ENCODE peak calls at places on chromosomes 2 and 18, in eight cellular contexts. N, R, K, F, P, I, E and H are unnamed samples.

GRCh38 chr2:141694180-141694579 is 436.6 kb downstream of the LRP1B start:
- DNase-seq in F (no peak), R (no peak), N (no peak), I (no peak), P (no peak), K (no peak), E (no peak), H (no peak)

GRCh38 chr2:170247882-170248393 is 70.0 kb downstream of the MYO3B start:
- DNase-seq in F (no peak), R (no peak), E (no peak), N (peak; percentile 72), I (no peak), P (no peak), K (no peak), H (no peak)

GRCh38 chr18:9058426-9058825 is 44.1 kb upstream of the NDUFV2 start:
- DNase-seq in N (no peak), F (no peak), E (no peak), K (no peak), P (no peak), R (no peak), I (no peak), H (no peak)

GRCh38 chr18:30175621-30176225 is 866.8 kb downstream of the DSC3 start:
- DNase-seq in N (no peak), E (no peak), I (no peak), P (no peak), K (no peak), R (no peak), F (no peak), H (no peak)

GRCh38 chr2:154844513-154844912 is 146.0 kb downstream of the KCNJ3 start:
- DNase-seq in N (no peak), P (no peak), I (no peak), E (no peak), F (no peak), R (no peak), K (no peak), H (no peak)

GRCh38 chr2:20506281-20506685 is 59.4 kb downstream of the RHOB start:
- DNase-seq in I (peak; percentile 12), E (no peak), N (no peak), K (no peak), F (no peak), R (no peak), P (no peak), H (no peak)

GRCh38 chr2:63865159-63865799 is 23.6 kb downstream of the UGP2 start:
- DNase-seq in E (no peak), K (no peak), P (no peak), F (no peak), I (no peak), R (no peak), N (no peak), H (no peak)

GRCh38 chr2:197707316-197708213 is 2.4 kb downstream of the MARS2 start:
- DNase-seq in P (no peak), E (no peak), R (no peak), I (peak; percentile 57), F (no peak), N (no peak), K (no peak), H (no peak)

GRCh38 chr2:201363857-201364560 is 6.9 kb upstream of the FLACC1 start:
- DNase-seq in K (no peak), P (no peak), I (peak; percentile 56), E (no peak), N (peak; percentile 18), R (no peak), F (peak; percentile 57), H (no peak)

DNA sequence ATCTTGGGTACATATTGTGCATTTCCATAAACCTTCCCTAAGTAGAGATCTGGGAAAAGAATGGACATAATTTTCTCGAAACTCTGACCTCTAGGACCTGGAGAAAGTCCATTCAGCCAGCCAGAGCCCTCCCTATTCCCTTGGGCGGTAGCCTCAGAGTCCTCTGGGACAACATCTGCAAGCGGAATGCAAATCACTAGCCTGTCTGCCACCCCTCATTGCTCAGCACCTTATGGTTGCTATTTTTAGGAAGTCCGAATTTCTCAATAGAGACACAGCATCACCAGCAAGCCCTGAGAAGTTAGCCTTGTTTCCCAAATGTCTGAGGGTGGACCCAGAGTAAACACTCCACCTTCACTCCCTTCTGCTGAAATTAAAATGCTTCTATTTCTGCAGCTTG is 17.6 kb upstream of the CD28 start:
- DNase-seq in R (no peak), N (no peak), E (no peak), P (peak; percentile 23), K (no peak), I (no peak), F (no peak), H (peak; percentile 47)
- H3K4me1 ChIP-seq in R (peaks cover 3% of the 10 kb centered on the region), N (no peaks in the 10 kb centered on the region), E (peaks cover 70% of the 10 kb centered on the region), P (peaks cover 7% of the 10 kb centered on the region), K (peaks cover 18% of the 10 kb centered on the region), I (peaks cover 9% of the 10 kb centered on the region), F (peaks cover 12% of the 10 kb centered on the region), H (peaks cover 89% of the 10 kb centered on the region)

GRCh38 chr18:46920067-46920466 is 2.7 kb downstream of the KATNAL2 start:
- DNase-seq in E (no peak), F (no peak), I (no peak), P (no peak), K (no peak), N (no peak), R (no peak), H (no peak)

GRCh38 chr18:46917808-46918600 is 602 bp downstream of the KATNAL2 start:
- DNase-seq in E (no peak), F (peak; percentile 49), R (peak; percentile 11), N (peak; percentile 71), K (no peak), P (peak; percentile 32), I (peak; percentile 10), H (no peak)

GRCh38 chr18:46916551-46917107 is 678 bp downstream of the PIAS2 start:
- DNase-seq in N (no peak), P (no peak), E (no peak), K (no peak), F (no peak), R (peak; percentile 43), I (peak; percentile 14), H (no peak)

GRCh38 chr18:46915800-46916550 is 1.3 kb downstream of the PIAS2 start:
- DNase-seq in N (peak; percentile 11), P (no peak), K (no peak), F (no peak), E (no peak), R (no peak), I (no peak), H (no peak)

DNA sequence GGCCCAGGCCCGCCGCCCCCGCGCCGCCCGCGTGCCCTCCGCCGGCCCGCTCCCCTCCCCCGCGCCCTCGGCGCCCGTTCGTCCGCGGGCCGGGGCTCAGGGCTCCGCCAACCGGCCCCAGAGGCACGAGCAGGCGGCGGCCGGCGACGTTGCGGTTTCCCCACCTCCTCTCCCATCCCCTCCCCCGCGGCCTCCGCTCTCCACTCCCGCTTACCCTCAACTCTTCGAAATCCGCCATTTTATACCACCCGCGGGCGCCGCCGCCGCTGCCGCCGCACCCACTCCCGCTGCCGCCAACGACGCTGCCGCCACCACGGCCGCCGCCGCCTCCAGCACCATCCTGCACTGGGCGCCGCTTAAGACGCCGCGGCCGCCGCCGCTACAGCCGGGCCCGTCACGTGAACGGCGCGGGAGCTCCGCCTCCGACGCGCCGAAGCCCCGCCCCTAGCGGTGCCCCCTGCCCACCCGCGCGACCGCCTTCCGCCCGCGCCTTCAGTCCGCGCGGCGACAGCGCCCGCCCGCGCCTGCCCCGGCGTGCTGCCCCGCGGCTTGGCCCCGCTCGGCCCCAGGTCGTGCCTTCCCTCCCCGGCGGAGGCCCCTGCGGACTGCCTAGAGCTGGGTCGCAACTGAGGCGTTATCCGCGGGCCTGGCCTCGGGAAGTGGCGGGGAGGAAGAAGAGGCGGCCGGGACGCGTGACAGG is at the start of the genes KATNAL2 and PIAS2:
- DNase-seq in N (peak; percentile 77), I (peak; percentile 68), P (peak; percentile 83), K (no peak), F (peak; percentile 92), R (peak; percentile 68), E (peak; percentile 90), H (peak; percentile 86)
- TF ChIP-seq CTCF in N (no peak), I (no peak), P (no peak), K (peak; percentile 27), F (no peak), R (no peak), E (no peak), H (no peak)

GRCh38 chr2:190943706-190944105 is 63.1 kb downstream of the GLS start:
- DNase-seq in F (no peak), R (no peak), P (no peak), K (no peak), E (no peak), I (no peak), N (no peak), H (no peak)
- H3K4me1 ChIP-seq in F (peaks cover 13% of the 10 kb centered on the region), R (peaks cover 17% of the 10 kb centered on the region), P (peaks cover 10% of the 10 kb centered on the region), K (peaks cover 18% of the 10 kb centered on the region), E (peaks cover 35% of the 10 kb centered on the region), I (peaks cover 76% of the 10 kb centered on the region), N (no peaks in the 10 kb centered on the region), H (peaks cover 50% of the 10 kb centered on the region)

DNA sequence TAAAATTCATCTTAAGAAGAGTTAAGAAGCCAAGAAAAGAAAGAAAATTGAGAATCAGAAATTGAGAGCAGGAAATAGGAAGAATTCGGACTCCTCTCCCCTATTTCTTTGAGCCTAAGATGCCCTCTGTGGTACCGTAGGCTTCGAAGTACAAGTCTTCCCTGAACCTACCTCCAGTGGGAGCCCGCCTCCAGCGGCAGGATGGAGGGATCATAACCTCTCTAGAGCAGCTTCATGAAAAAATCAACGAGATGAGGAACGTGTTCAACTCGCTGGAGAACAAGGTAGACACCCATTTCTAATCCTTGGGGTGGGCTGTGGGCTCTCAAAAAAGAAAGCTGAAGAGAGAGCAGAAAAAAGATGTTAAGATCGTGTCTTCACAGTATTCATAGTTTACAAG is 36.3 kb downstream of the ARHGEF33 start:
- DNase-seq in N (peak; percentile 53), F (no peak), I (no peak), P (no peak), E (no peak), K (no peak), R (no peak), H (no peak)
- TF ChIP-seq CTCF in N (peak; percentile 70), F (no peak), I (no peak), P (no peak), E (no peak), K (no peak), R (no peak), H (no peak)

DNA sequence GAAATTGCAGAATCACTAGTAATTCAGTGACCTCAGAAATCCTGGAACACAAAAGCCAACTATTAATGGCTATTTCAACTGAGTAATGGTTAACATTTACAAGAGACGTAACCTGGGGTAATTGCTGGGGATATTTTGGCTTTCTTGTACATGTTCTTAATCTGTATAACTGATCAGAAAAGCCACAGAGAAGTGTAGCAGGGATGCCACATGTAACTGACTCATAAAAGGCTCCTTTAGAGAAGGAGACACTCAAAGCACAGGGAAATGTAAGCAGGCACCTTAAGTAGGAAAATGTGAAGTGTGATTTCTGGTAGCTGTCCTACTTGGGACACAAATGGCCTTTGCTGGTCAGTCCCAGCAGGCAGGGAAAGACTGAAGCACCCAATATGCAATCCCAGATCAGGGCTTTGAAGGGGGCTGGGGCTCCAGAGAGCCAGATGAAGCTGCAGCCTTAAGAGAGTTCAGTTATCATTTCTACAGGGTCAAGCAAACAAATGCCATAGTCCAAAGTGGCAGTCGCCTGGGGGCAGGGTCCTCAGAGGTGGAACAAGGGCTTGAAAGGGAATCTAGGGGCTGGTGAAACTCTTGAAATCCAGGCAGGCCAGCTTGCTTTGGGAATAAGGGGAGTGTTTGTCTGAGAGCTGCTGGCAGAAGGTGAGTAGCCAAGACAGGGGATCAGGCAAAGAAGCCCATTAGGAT is 7.2 kb upstream of the SPOPL start:
- DNase-seq in N (no peak), E (no peak), K (no peak), I (no peak), P (no peak), R (no peak), F (no peak), H (no peak)
- H3K4me1 ChIP-seq in N (peaks cover 9% of the 10 kb centered on the region), E (no peaks in the 10 kb centered on the region), K (no peaks in the 10 kb centered on the region), I (no peaks in the 10 kb centered on the region), P (no peaks in the 10 kb centered on the region), R (no peaks in the 10 kb centered on the region), F (no peaks in the 10 kb centered on the region), H (no peaks in the 10 kb centered on the region)